ENCODE peak calls at places on chromosome 12, in five cellular contexts. L is lower lobe of right lung, P is heart right ventricle, G is adrenal gland, B is HepG2. V is an unnamed sample.

GRCh38 chr12:78586790-78587189 is 277.8 kb upstream of the SYT1 start:
- DNase-seq in B (no peak), P (no peak), L (no peak), G (no peak), V (no peak)

GRCh38 chr12:24045816-24046257 is 96.4 kb upstream of the SOX5 start:
- DNase-seq in P (peak; percentile 6), G (peak; percentile 14), B (peak; percentile 87), L (no peak), V (no peak)

GRCh38 chr12:123971449-123971769 is 1.2 kb downstream of the CCDC92 start:
- DNase-seq in G (no peak), B (no peak), P (no peak), L (no peak), V (no peak)

GRCh38 chr12:111285191-111285590 is 83.7 kb downstream of the PHETA1 start:
- DNase-seq in B (no peak), P (no peak), L (no peak), G (no peak), V (no peak)

GRCh38 chr12:111322336-111323250 is 46.3 kb downstream of the PHETA1 start:
- DNase-seq in P (peak; percentile 25), B (no peak), G (no peak), L (no peak), V (no peak)

GRCh38 chr12:15206831-15207394 is 14.3 kb downstream of the RERG start:
- DNase-seq in G (no peak), B (no peak), P (no peak), L (no peak), V (no peak)

GRCh38 chr12:45713108-45713507 is 16.4 kb upstream of the ARID2 start:
- DNase-seq in B (no peak), P (no peak), G (no peak), L (no peak), V (no peak)

GRCh38 chr12:13982010-13982409 is 608 bp upstream of the GRIN2B start:
- DNase-seq in B (no peak), L (no peak), G (no peak), P (no peak), V (peak; percentile 36)

GRCh38 chr12:78671295-78671694 is 193.3 kb upstream of the SYT1 start:
- DNase-seq in B (no peak), P (no peak), L (no peak), G (no peak), V (no peak)

GRCh38 chr12:124771462-124772361 is 92.0 kb downstream of the SCARB1 start:
- DNase-seq in L (peak; percentile 89), G (peak; percentile 91), P (peak; percentile 83), B (peak; percentile 52), V (peak; percentile 90)

GRCh38 chr12:120798696-120799095 is 73.1 kb downstream of the ACADS start:
- DNase-seq in P (no peak), B (no peak), G (no peak), L (no peak), V (no peak)

GRCh38 chr12:86104087-86104486 is 152.1 kb downstream of the MGAT4C start:
- DNase-seq in P (no peak), B (no peak), L (no peak), G (no peak), V (no peak)

GRCh38 chr12:101474248-101474647 is 888 bp upstream of the SPIC start:
- DNase-seq in B (no peak), P (no peak), L (no peak), G (no peak), V (no peak)

GRCh38 chr12:6961278-6961694 is 9.2 kb downstream of the PHB2 start:
- DNase-seq in L (peak; percentile 91), P (peak; percentile 50), B (no peak), G (peak; percentile 88), V (peak; percentile 69)

GRCh38 chr12:122932207-122932606 is 34.1 kb downstream of the ABCB9 start:
- DNase-seq in L (no peak), P (no peak), B (no peak), G (no peak), V (no peak)

GRCh38 chr12:54232790-54233189 is 44.0 kb upstream of the SMUG1 start:
- DNase-seq in G (no peak), B (no peak), L (no peak), P (no peak), V (no peak)

GRCh38 chr12:9364224-9365176 is 156.3 kb upstream of the PZP start:
- DNase-seq in L (no peak), G (no peak), B (peak; percentile 46), P (no peak), V (no peak)

GRCh38 chr12:40310201-40310600 is 85.4 kb downstream of the LRRK2 start:
- DNase-seq in L (no peak), B (peak; percentile 3), P (no peak), G (no peak), V (no peak)

GRCh38 chr12:124603143-124603542 is 35.7 kb upstream of the NCOR2 start:
- DNase-seq in P (no peak), B (no peak), G (no peak), L (no peak), V (no peak)

GRCh38 chr12:124754949-124755800 is 108.5 kb downstream of the SCARB1 start:
- DNase-seq in G (peak; percentile 81), L (peak; percentile 94), P (peak; percentile 87), B (no peak), V (peak; percentile 80)

GRCh38 chr12:7951671-7952070 is 15.7 kb upstream of the SLC2A3 start:
- DNase-seq in G (no peak), P (no peak), B (no peak), L (no peak), V (no peak)

GRCh38 chr12:3140284-3140683 is 63.1 kb downstream of the TSPAN9 start:
- DNase-seq in G (no peak), B (no peak), L (no peak), P (no peak), V (no peak)

GRCh38 chr12:89861086-89861485 is 152.4 kb upstream of the ATP2B1 start:
- DNase-seq in P (no peak), B (no peak), G (no peak), L (no peak), V (no peak)

GRCh38 chr12:113062502-113063395 is 6.2 kb downstream of the DTX1 start:
- DNase-seq in P (no peak), B (no peak), G (no peak), L (no peak), V (no peak)

GRCh38 chr12:108939594-108939993 is 59.7 kb downstream of the DAO start:
- DNase-seq in L (no peak), P (peak; percentile 12), G (no peak), B (peak; percentile 12), V (no peak)

GRCh38 chr12:105961821-105962671 is 176.7 kb downstream of the NUAK1 start:
- DNase-seq in L (no peak), G (no peak), B (no peak), P (no peak), V (no peak)

GRCh38 chr12:57874166-57875108 is 27.9 kb upstream of the CTDSP2 start:
- DNase-seq in G (no peak), B (no peak), P (no peak), L (no peak), V (no peak)

GRCh38 chr12:49043856-49044258 is 16.7 kb downstream of the KMT2D start:
- DNase-seq in L (peak; percentile 79), G (peak; percentile 71), P (peak; percentile 59), B (peak; percentile 34), V (no peak)

GRCh38 chr12:131356485-131356884 is 354.4 kb upstream of the SFSWAP start:
- DNase-seq in B (no peak), G (no peak), P (no peak), L (no peak), V (no peak)

GRCh38 chr12:53825246-53826081 is 73.7 kb upstream of the CISTR start:
- DNase-seq in L (no peak), P (no peak), B (peak; percentile 99), G (no peak), V (no peak)

GRCh38 chr12:53996188-53996885 is 3.6 kb upstream of the HOXC9 start:
- DNase-seq in P (no peak), L (no peak), B (no peak), G (no peak), V (no peak)

DNA sequence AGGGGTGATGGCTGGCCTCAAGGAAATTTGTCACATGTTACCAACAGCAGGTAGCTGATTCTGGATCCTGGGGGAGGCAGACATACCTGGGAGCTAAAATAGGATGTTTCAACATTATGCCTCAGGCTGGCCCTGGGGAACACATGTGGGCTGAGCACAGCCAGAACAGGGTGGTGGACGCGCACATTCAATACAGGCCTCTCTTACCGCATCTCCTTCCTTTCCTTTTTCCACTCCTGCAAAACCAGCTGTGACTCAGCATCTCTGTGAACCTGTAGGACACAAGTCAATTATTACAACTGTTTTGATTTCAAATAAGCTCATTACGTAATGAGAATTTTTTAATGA is 61.0 kb downstream of the NT5DC3 start:
- DNase-seq in B (no peak), G (no peak), L (no peak), P (no peak), V (no peak)
- H3K36me3 ChIP-seq in B (peaks cover 26% of the 10 kb centered on the region), G (no peaks in the 10 kb centered on the region), L (peaks cover 27% of the 10 kb centered on the region), P (no peaks in the 10 kb centered on the region), V (no peaks in the 10 kb centered on the region)

GRCh38 chr12:27193106-27193505 is 51.0 kb upstream of the STK38L start:
- DNase-seq in B (no peak), G (no peak), L (no peak), P (peak; percentile 21), V (no peak)

GRCh38 chr12:27192118-27192802 is 51.8 kb upstream of the STK38L start:
- DNase-seq in B (no peak), L (no peak), P (no peak), G (no peak), V (no peak)

GRCh38 chr12:27191531-27191930 is 52.6 kb upstream of the STK38L start:
- DNase-seq in B (no peak), L (no peak), P (no peak), G (no peak), V (no peak)

GRCh38 chr12:27194644-27195043 is 49.4 kb upstream of the STK38L start:
- DNase-seq in P (no peak), B (no peak), G (no peak), L (no peak), V (no peak)

DNA sequence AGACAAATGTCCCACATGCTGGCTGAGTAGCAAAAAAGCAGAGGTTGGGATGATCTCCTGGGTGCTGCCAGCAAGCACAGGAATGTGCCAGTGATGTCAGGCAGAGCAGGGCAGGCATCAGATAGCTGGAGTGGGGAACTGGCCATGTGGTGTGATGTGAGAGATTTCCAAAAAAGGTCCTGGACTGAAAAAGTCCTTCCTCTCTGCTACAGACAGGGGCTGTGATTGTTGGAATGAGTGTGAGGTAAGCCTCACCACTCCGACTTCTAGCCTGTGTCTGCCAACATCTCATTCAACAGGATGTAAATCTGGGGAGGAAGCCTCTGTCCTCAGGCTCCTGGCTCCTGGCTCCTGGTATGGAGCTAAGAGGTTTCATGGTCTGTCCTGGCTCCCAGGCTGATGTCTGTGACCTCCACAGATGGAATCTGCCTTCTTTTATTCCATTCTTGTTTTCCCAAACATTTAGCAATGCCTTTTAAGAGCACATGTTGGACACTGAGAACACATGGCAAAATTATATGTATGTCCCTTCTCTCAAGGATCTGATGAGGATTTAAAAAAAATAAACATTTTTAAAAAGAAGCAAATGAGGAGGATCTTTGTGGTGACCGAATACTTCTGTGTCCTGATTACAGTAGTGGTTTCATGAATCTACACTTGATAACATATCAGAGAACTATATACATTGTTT is 50.1 kb upstream of the STK38L start:
- DNase-seq in P (peak; percentile 63), L (no peak), G (no peak), B (no peak), V (no peak)
- TF ChIP-seq CTCF in P (no peak), L (no peak), G (no peak), B (no peak), V (no peak)

GRCh38 chr12:119711693-119712092 is 43.8 kb downstream of the PRKAB1 start:
- DNase-seq in G (no peak), L (no peak), B (no peak), P (no peak), V (no peak)
- H3K36me3 ChIP-seq in G (no peaks in the 10 kb centered on the region), L (peaks cover 7% of the 10 kb centered on the region), B (peaks cover 16% of the 10 kb centered on the region), P (no peaks in the 10 kb centered on the region), V (no peaks in the 10 kb centered on the region)

GRCh38 chr12:33349791-33350190 is 89.8 kb downstream of the SYT10 start:
- DNase-seq in B (no peak), G (no peak), P (no peak), L (no peak), V (no peak)
- TF ChIP-seq CTCF in B (no peak), G (no peak), P (no peak), L (no peak), V (no peak)